ENCODE peak calls at places on chromosomes 11 and 22, in five cellular contexts. H is mammary epithelial cell, X is transverse colon, R is Panc1, K is colonic mucosa. G is an unnamed sample.

GRCh38 chr11:61392991-61393595 is 706 bp downstream of the TMEM216 start:
- DNase-seq in H (no peak), X (no peak), R (no peak), K (peak), G (no peak)

GRCh38 chr11:77467993-77468392 is 5.9 kb downstream of the PAK1 start:
- DNase-seq in H (no peak), X (no peak), R (no peak), K (no peak), G (no peak)

GRCh38 chr11:35598254-35599125 is 19.8 kb upstream of the FJX1 start:
- DNase-seq in H (peak), X (no peak), R (no peak), K (no peak), G (no peak)

GRCh38 chr11:83835423-83835822 is 549.3 kb upstream of the CCDC90B start:
- DNase-seq in H (peak), X (no peak), R (no peak), K (no peak), G (no peak)

GRCh38 chr11:120137187-120137610 is 714 bp downstream of the TRIM29 start:
- DNase-seq in H (no peak), X (peak), R (no peak), K (peak), G (no peak)

GRCh38 chr11:86978756-86979608 is 23.8 kb upstream of the FZD4 start:
- DNase-seq in H (peak), X (no peak), R (no peak), K (no peak), G (no peak)

GRCh38 chr11:104286129-104286528 is 122.2 kb upstream of the PDGFD start:
- DNase-seq in H (no peak), X (no peak), R (no peak), K (no peak), G (no peak)

GRCh38 chr22:19898831-19899567 is 42.6 kb upstream of the COMT start:
- DNase-seq in H (no peak), X (no peak), R (no peak), K (no peak), G (no peak)

GRCh38 chr11:35343033-35343598 is 76.2 kb downstream of the SLC1A2 start:
- DNase-seq in H (no peak), X (no peak), R (no peak), K (no peak), G (no peak)

GRCh38 chr11:103450241-103450640 is 341.0 kb downstream of the DYNC2H1 start:
- DNase-seq in H (no peak), X (no peak), R (no peak), K (no peak), G (no peak)

GRCh38 chr11:95912902-95913560 is 10.9 kb downstream of the MTMR2 start:
- DNase-seq in H (peak), X (no peak), R (no peak), K (no peak), G (no peak)

GRCh38 chr11:55658031-55658573 is 3.9 kb upstream of the OR4C6 start:
- DNase-seq in H (no peak), X (no peak), R (no peak), K (no peak), G (no peak)

GRCh38 chr22:36439481-36440271 is 41.8 kb downstream of the TXN2 start:
- DNase-seq in H (peak), X (peak), R (no peak), K (peak), G (no peak)

GRCh38 chr22:48262596-48263430 is 1500.4 kb downstream of the TBC1D22A start:
- DNase-seq in H (no peak), X (no peak), R (no peak), K (no peak), G (no peak)

GRCh38 chr11:74196781-74197486 is 25.8 kb downstream of the PPME1 start:
- DNase-seq in H (no peak), X (no peak), R (no peak), K (no peak), G (no peak)

GRCh38 chr11:118263694-118264567 is at the start of gene MPZL2:
- DNase-seq in H (peak), X (peak), R (no peak), K (peak), G (no peak)
- H3K4me3 ChIP-seq in H (peak), X (no peak), R (peak), K (peak), G (peak)

GRCh38 chr11:64095286-64095825 is 59.6 kb downstream of the FLRT1 start:
- DNase-seq in H (no peak), X (no peak), R (no peak), K (no peak), G (no peak)

GRCh38 chr11:64095949-64096348 is 60.2 kb downstream of the FLRT1 start:
- DNase-seq in H (no peak), X (no peak), R (no peak), K (no peak), G (no peak)

GRCh38 chr11:64097468-64098317 is 62.0 kb downstream of the FLRT1 start:
- DNase-seq in H (no peak), X (no peak), R (no peak), K (no peak), G (no peak)

GRCh38 chr11:64098318-64098831 is 62.6 kb downstream of the FLRT1 start:
- DNase-seq in H (no peak), X (no peak), R (no peak), K (no peak), G (no peak)

GRCh38 chr11:64096835-64097234 is 61.1 kb downstream of the FLRT1 start:
- DNase-seq in H (no peak), X (no peak), R (no peak), K (no peak), G (no peak)
- H3K27ac ChIP-seq in H (no peak), X (peak), R (no peak), K (no peak), G (no peak)

GRCh38 chr11:1060885-1061616 is 13.6 kb upstream of the MUC2 start:
- DNase-seq in H (peak), X (peak), R (peak), K (peak), G (no peak)
- H3K4me3 ChIP-seq in H (no peak), X (no peak), R (no peak), K (no peak), G (no peak)

DNA sequence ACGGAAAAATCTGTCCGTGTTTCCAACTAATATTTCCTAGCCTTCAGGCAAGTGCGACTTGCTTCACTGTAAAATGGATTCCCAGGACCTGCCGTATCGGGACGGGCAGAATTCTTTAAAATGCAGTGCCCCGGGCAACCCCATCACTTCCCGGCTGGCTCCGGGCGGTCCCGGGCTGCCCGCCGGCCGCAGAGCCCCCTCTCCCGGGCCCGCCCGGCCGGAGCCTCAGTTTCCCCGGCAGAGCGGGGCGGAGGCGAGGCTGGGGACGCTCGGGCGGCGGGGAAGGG is 84.1 kb upstream of the WNT7B start:
- DNase-seq in H (no peak), X (peak), R (no peak), K (no peak), G (no peak)
- H3K27ac ChIP-seq in H (peak), X (peak), R (peak), K (peak), G (no peak)

GRCh38 chr22:46091277-46091977 is 58.9 kb upstream of the PPARA start:
- DNase-seq in H (no peak), X (no peak), R (no peak), K (no peak), G (no peak)

GRCh38 chr22:46089426-46090041 is 60.8 kb upstream of the PPARA start:
- DNase-seq in H (peak), X (peak), R (no peak), K (no peak), G (no peak)

GRCh38 chr22:46090631-46091201 is 59.6 kb upstream of the PPARA start:
- DNase-seq in H (peak), X (no peak), R (no peak), K (no peak), G (no peak)

GRCh38 chr22:46088541-46089311 is 61.6 kb upstream of the PPARA start:
- DNase-seq in H (peak), X (no peak), R (no peak), K (no peak), G (no peak)

GRCh38 chr22:46090051-46090591 is 60.2 kb upstream of the PPARA start:
- DNase-seq in H (peak), X (peak), R (no peak), K (no peak), G (no peak)
- H3K4me3 ChIP-seq in H (no peak), X (no peak), R (peak), K (no peak), G (no peak)